ENCODE peak calls at places on chromosomes 1 and 21, in four cellular contexts. J, S, V and B are unnamed samples.

GRCh38 chr1:17281775-17282181 is 26.2 kb upstream of the PADI4 start:
- DNase-seq in J (no peak), S (no peak), V (no peak), B (no peak)

GRCh38 chr1:217249857-217250256 is 381.0 kb downstream of the GPATCH2 start:
- DNase-seq in J (no peak), S (no peak), V (no peak), B (no peak)

GRCh38 chr1:225941220-225941948 is at the start of gene LEFTY2:
- DNase-seq in J (no peak), S (no peak), V (no peak), B (no peak)

GRCh38 chr1:23366598-23366997 is 3.0 kb downstream of the ZNF436 start:
- DNase-seq in J (no peak), S (no peak), V (no peak), B (no peak)

GRCh38 chr21:45006536-45007079 is 66.8 kb downstream of the SLX9 start:
- DNase-seq in J (no peak), S (no peak), V (no peak), B (no peak)

GRCh38 chr1:159879977-159880376 is 17.5 kb upstream of the VSIG8 start:
- DNase-seq in J (peak), S (no peak), V (no peak), B (no peak)

GRCh38 chr1:202656057-202656456 is 54.2 kb downstream of the SYT2 start:
- DNase-seq in J (no peak), S (no peak), V (no peak), B (no peak)

GRCh38 chr1:31004231-31004621 is 61.3 kb downstream of the PUM1 start:
- DNase-seq in J (no peak), S (no peak), V (no peak), B (no peak)

GRCh38 chr1:109762821-109763645 is 690 bp downstream of the EPS8L3 start:
- DNase-seq in J (peak), S (no peak), V (peak), B (peak)

GRCh38 chr1:197469620-197470210 is 201.7 kb downstream of the CRB1 start:
- DNase-seq in J (no peak), S (no peak), V (no peak), B (no peak)

GRCh38 chr1:21317035-21317689 is 26.9 kb upstream of the ECE1 start:
- DNase-seq in J (no peak), S (peak), V (peak), B (peak)

GRCh38 chr1:228034954-228035837 is 28.4 kb downstream of the WNT3A start:
- DNase-seq in J (no peak), S (no peak), V (no peak), B (no peak)

GRCh38 chr1:230127105-230128054 is 60.3 kb downstream of the GALNT2 start:
- DNase-seq in J (no peak), S (no peak), V (no peak), B (no peak)

GRCh38 chr1:209797978-209798639 is 7.8 kb downstream of the IRF6 start:
- DNase-seq in J (no peak), S (no peak), V (no peak), B (no peak)

GRCh38 chr21:29125199-29125598 is 5.2 kb upstream of the MAP3K7CL start:
- DNase-seq in J (no peak), S (no peak), V (no peak), B (no peak)

GRCh38 chr1:195897072-195897471 is 711.2 kb downstream of the KCNT2 start:
- DNase-seq in J (no peak), S (no peak), V (no peak), B (no peak)

GRCh38 chr1:163094589-163094988 is 25.4 kb downstream of the RGS4 start:
- DNase-seq in J (no peak), S (no peak), V (no peak), B (no peak)

GRCh38 chr1:21366288-21366687 is 73.6 kb upstream of the NBPF3 start:
- DNase-seq in J (no peak), S (no peak), V (no peak), B (no peak)

GRCh38 chr1:22024485-22025367 is 23.3 kb downstream of the CELA3A start:
- DNase-seq in J (peak), S (peak), V (peak), B (no peak)

GRCh38 chr1:26015358-26015757 is 6.2 kb upstream of the EXTL1 start:
- DNase-seq in J (no peak), S (no peak), V (no peak), B (no peak)

GRCh38 chr1:54362881-54363340 is 43.3 kb downstream of the SSBP3 start:
- DNase-seq in J (peak), S (no peak), V (no peak), B (no peak)

GRCh38 chr1:27418326-27418761 is 25.9 kb downstream of the GPR3 start:
- DNase-seq in J (peak), S (peak), V (peak), B (no peak)

GRCh38 chr1:43936470-43937151 is 3.0 kb downstream of the ARTN start:
- DNase-seq in J (no peak), S (no peak), V (peak), B (no peak)

GRCh38 chr1:152225678-152226077 is 1.7 kb upstream of the HRNR start:
- DNase-seq in J (no peak), S (no peak), V (no peak), B (no peak)

GRCh38 chr1:165383067-165383466 is 26.6 kb upstream of the LMX1A start:
- DNase-seq in J (peak), S (peak), V (no peak), B (no peak)

GRCh38 chr1:12544992-12545391 is 73.0 kb downstream of the DHRS3 start:
- DNase-seq in J (no peak), S (no peak), V (no peak), B (no peak)

GRCh38 chr1:205913451-205914204 is 29.6 kb downstream of the SLC26A9 start:
- DNase-seq in J (no peak), S (no peak), V (peak), B (no peak)

GRCh38 chr1:63704443-63704842 is 69.4 kb upstream of the ROR1 start:
- DNase-seq in J (no peak), S (no peak), V (peak), B (peak)

GRCh38 chr1:91120915-91121314 is 99.1 kb upstream of the ZNF644 start:
- DNase-seq in J (no peak), S (no peak), V (no peak), B (no peak)

GRCh38 chr1:245332085-245332484 is 177.3 kb downstream of the KIF26B start:
- DNase-seq in J (no peak), S (no peak), V (no peak), B (no peak)

GRCh38 chr1:62307516-62308492 is 11.4 kb downstream of the KANK4 start:
- DNase-seq in J (no peak), S (no peak), V (no peak), B (no peak)

GRCh38 chr21:39034590-39035536 is 148.4 kb downstream of the PSMG1 start:
- DNase-seq in J (no peak), S (no peak), V (no peak), B (no peak)

GRCh38 chr1:66998972-66999371 is 55.0 kb downstream of the SLC35D1 start:
- DNase-seq in J (no peak), S (no peak), V (no peak), B (no peak)

GRCh38 chr1:220803401-220804201 is 16.9 kb downstream of the MTARC1 start:
- DNase-seq in J (peak), S (no peak), V (no peak), B (no peak)

GRCh38 chr1:27314737-27315136 is 7.2 kb upstream of the TMEM222 start:
- DNase-seq in J (no peak), S (no peak), V (no peak), B (no peak)

GRCh38 chr1:244151558-244151957 is 100.5 kb downstream of the ZBTB18 start:
- DNase-seq in J (no peak), S (no peak), V (no peak), B (no peak)

GRCh38 chr1:21568809-21569385 is 59.7 kb downstream of the ALPL start:
- DNase-seq in J (peak), S (no peak), V (no peak), B (no peak)

GRCh38 chr1:234925440-234926251 is 203.0 kb downstream of the TOMM20 start:
- DNase-seq in J (peak), S (no peak), V (no peak), B (no peak)